ENCODE peak calls at places on chromosome 15, in four cellular contexts. One of them, this sample, is unnamed. For H3K36me3, the result is how much of the 10 kb centered on the place peaks cover.

GRCh38 chr15:67979281-67979680 is 74.8 kb upstream of the PIAS1 start:
- DNase-seq in cardiac muscle cell: no peak
- DNase-seq in iPS DF 6.9: no peak
- DNase-seq in kidney: no peak
- DNase-seq in this sample: no peak

GRCh38 chr15:25900901-25901300 is 37.8 kb upstream of the ATP10A start:
- DNase-seq in cardiac muscle cell: no peak
- DNase-seq in iPS DF 6.9: no peak
- DNase-seq in kidney: no peak
- DNase-seq in this sample: peak

GRCh38 chr15:85044251-85044853 is 62.7 kb downstream of the PDE8A start:
- DNase-seq in cardiac muscle cell: peak
- DNase-seq in iPS DF 6.9: peak
- DNase-seq in kidney: no peak
- DNase-seq in this sample: peak

GRCh38 chr15:80093854-80094418 is 34.5 kb downstream of the ZFAND6 start:
- DNase-seq in cardiac muscle cell: peak
- DNase-seq in iPS DF 6.9: no peak
- DNase-seq in kidney: no peak
- DNase-seq in this sample: peak

GRCh38 chr15:68366314-68366713 is 65.6 kb downstream of the ITGA11 start:
- DNase-seq in cardiac muscle cell: peak
- DNase-seq in iPS DF 6.9: no peak
- DNase-seq in kidney: no peak
- DNase-seq in this sample: peak

GRCh38 chr15:58355352-58355964 is 76.3 kb upstream of the LIPC start:
- DNase-seq in cardiac muscle cell: no peak
- DNase-seq in iPS DF 6.9: no peak
- DNase-seq in kidney: no peak
- DNase-seq in this sample: no peak

GRCh38 chr15:100598655-100599054 is 3.3 kb downstream of the LINS1 start:
- DNase-seq in cardiac muscle cell: no peak
- DNase-seq in iPS DF 6.9: no peak
- DNase-seq in kidney: no peak
- DNase-seq in this sample: no peak

GRCh38 chr15:37877851-37878577 is 56.4 kb upstream of the TMCO5A start:
- DNase-seq in cardiac muscle cell: no peak
- DNase-seq in iPS DF 6.9: no peak
- DNase-seq in kidney: no peak
- DNase-seq in this sample: no peak

GRCh38 chr15:99157456-99157855 is 52.6 kb downstream of the SYNM start:
- DNase-seq in cardiac muscle cell: no peak
- DNase-seq in iPS DF 6.9: no peak
- DNase-seq in kidney: no peak
- DNase-seq in this sample: no peak

GRCh38 chr15:95132774-95133173 is 901.4 kb downstream of the MCTP2 start:
- DNase-seq in cardiac muscle cell: no peak
- DNase-seq in iPS DF 6.9: no peak
- DNase-seq in kidney: no peak
- DNase-seq in this sample: no peak

GRCh38 chr15:60737217-60737616 is 258.3 kb upstream of the ICE2 start:
- DNase-seq in cardiac muscle cell: no peak
- DNase-seq in iPS DF 6.9: peak
- DNase-seq in kidney: no peak
- DNase-seq in this sample: peak

GRCh38 chr15:41512512-41513281 is 930 bp downstream of the LTK start:
- DNase-seq in cardiac muscle cell: peak
- DNase-seq in iPS DF 6.9: no peak
- DNase-seq in kidney: no peak
- DNase-seq in this sample: peak

GRCh38 chr15:59339252-59339672 is 33.4 kb downstream of the MYO1E start:
- DNase-seq in cardiac muscle cell: no peak
- DNase-seq in iPS DF 6.9: no peak
- DNase-seq in kidney: no peak
- DNase-seq in this sample: no peak

GRCh38 chr15:81516461-81516860 is 142.4 kb upstream of the TMC3 start:
- DNase-seq in cardiac muscle cell: no peak
- DNase-seq in iPS DF 6.9: no peak
- DNase-seq in kidney: no peak
- DNase-seq in this sample: no peak

GRCh38 chr15:60062826-60063225 is 58.7 kb downstream of the FOXB1 start:
- DNase-seq in cardiac muscle cell: no peak
- DNase-seq in iPS DF 6.9: no peak
- DNase-seq in kidney: no peak
- DNase-seq in this sample: no peak

GRCh38 chr15:82539690-82540054 is 585 bp downstream of the RPS17 start:
- DNase-seq in cardiac muscle cell: no peak
- DNase-seq in iPS DF 6.9: no peak
- DNase-seq in kidney: peak
- DNase-seq in this sample: peak

GRCh38 chr15:85831415-85832113 is 36.8 kb upstream of the KLHL25 start:
- DNase-seq in cardiac muscle cell: peak
- DNase-seq in iPS DF 6.9: peak
- DNase-seq in kidney: peak
- DNase-seq in this sample: peak

GRCh38 chr15:26712350-26712749 is 60.5 kb downstream of the GABRB3 start:
- DNase-seq in cardiac muscle cell: peak
- DNase-seq in iPS DF 6.9: no peak
- DNase-seq in kidney: no peak
- DNase-seq in this sample: no peak

GRCh38 chr15:51093865-51094605 is 671 bp downstream of the TNFAIP8L3 start:
- DNase-seq in cardiac muscle cell: peak
- DNase-seq in iPS DF 6.9: no peak
- DNase-seq in kidney: peak
- DNase-seq in this sample: peak

GRCh38 chr15:40248006-40248783 is 9.3 kb downstream of the PAK6 start:
- DNase-seq in cardiac muscle cell: no peak
- DNase-seq in iPS DF 6.9: no peak
- DNase-seq in kidney: peak
- DNase-seq in this sample: peak

GRCh38 chr15:99956820-99957641 is 223.8 kb upstream of the LYSMD4 start:
- DNase-seq in cardiac muscle cell: no peak
- DNase-seq in iPS DF 6.9: no peak
- DNase-seq in kidney: no peak
- DNase-seq in this sample: no peak

GRCh38 chr15:82177291-82178010 is 85.1 kb downstream of the EFL1 start:
- DNase-seq in cardiac muscle cell: no peak
- DNase-seq in iPS DF 6.9: no peak
- DNase-seq in kidney: no peak
- DNase-seq in this sample: no peak

GRCh38 chr15:36567445-36567844 is 12.0 kb upstream of the CDIN1 start:
- DNase-seq in cardiac muscle cell: no peak
- DNase-seq in iPS DF 6.9: no peak
- DNase-seq in kidney: no peak
- DNase-seq in this sample: no peak

GRCh38 chr15:70504305-70504951 is 258.9 kb downstream of the UACA start:
- DNase-seq in cardiac muscle cell: no peak
- DNase-seq in iPS DF 6.9: no peak
- DNase-seq in kidney: peak
- DNase-seq in this sample: no peak
- H3K4me3 ChIP-seq in cardiac muscle cell: no peak
- H3K4me3 ChIP-seq in iPS DF 6.9: no peak
- H3K4me3 ChIP-seq in kidney: no peak
- H3K4me3 ChIP-seq in this sample: no peak

GRCh38 chr15:91223902-91224301 is 123.8 kb downstream of the SV2B start:
- DNase-seq in cardiac muscle cell: no peak
- DNase-seq in iPS DF 6.9: no peak
- DNase-seq in kidney: no peak
- DNase-seq in this sample: no peak
- H3K36me3 ChIP-seq in cardiac muscle cell: under half
- H3K36me3 ChIP-seq in iPS DF 6.9: under half
- H3K36me3 ChIP-seq in kidney: under half
- H3K36me3 ChIP-seq in this sample: under half

GRCh38 chr15:55799287-55800212 is 56.6 kb upstream of the PRTG start:
- DNase-seq in cardiac muscle cell: peak
- DNase-seq in iPS DF 6.9: peak
- DNase-seq in kidney: no peak
- DNase-seq in this sample: peak
- H3K4me3 ChIP-seq in cardiac muscle cell: no peak
- H3K4me3 ChIP-seq in iPS DF 6.9: no peak
- H3K4me3 ChIP-seq in kidney: no peak
- H3K4me3 ChIP-seq in this sample: no peak

GRCh38 chr15:92981333-92981732 is 81.2 kb downstream of the CHD2 start:
- DNase-seq in cardiac muscle cell: no peak
- DNase-seq in iPS DF 6.9: no peak
- DNase-seq in kidney: no peak
- DNase-seq in this sample: no peak

GRCh38 chr15:92974183-92974915 is 74.2 kb downstream of the CHD2 start:
- DNase-seq in cardiac muscle cell: peak
- DNase-seq in iPS DF 6.9: no peak
- DNase-seq in kidney: no peak
- DNase-seq in this sample: no peak

GRCh38 chr15:92984161-92984560 is 84.0 kb downstream of the CHD2 start:
- DNase-seq in cardiac muscle cell: no peak
- DNase-seq in iPS DF 6.9: no peak
- DNase-seq in kidney: no peak
- DNase-seq in this sample: no peak

DNA sequence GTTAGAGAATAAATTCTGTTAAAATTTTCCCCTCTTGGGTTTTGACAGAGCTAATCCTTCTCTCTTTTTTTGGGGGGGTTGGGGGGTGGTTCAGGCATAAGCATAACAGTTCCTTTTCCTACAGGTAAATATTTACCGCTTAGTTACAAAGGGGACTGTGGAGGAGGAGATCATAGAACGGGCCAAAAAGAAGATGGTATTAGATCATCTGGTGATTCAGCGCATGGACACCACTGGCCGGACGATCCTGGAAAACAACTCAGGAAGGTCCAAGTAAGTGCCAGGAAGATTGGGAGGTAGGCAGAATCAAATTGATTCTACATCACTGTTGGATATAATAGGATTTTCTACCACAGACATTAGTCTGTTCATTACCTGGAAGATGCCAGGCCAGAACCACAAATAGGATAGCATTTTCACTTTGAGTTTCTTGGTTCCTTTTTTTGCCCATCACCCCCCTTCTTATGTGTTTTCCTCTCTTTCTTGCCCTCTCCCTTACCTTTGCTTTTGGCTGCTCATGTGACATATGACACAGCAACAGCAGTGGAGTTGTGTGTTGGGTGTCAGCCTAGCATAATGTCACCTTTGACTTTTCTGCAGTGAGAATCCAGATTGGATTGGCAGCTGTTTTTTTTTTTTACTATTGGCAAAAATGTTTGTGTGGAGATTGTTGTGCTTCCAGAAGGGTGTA is 79.0 kb downstream of the CHD2 start:
- DNase-seq in cardiac muscle cell: no peak
- DNase-seq in iPS DF 6.9: no peak
- DNase-seq in kidney: no peak
- DNase-seq in this sample: no peak
- H3K36me3 ChIP-seq in cardiac muscle cell: half or more
- H3K36me3 ChIP-seq in iPS DF 6.9: under half
- H3K36me3 ChIP-seq in kidney: half or more
- H3K36me3 ChIP-seq in this sample: under half

This sample was measured in H7.